ENCODE peak calls at places on chromosomes 12 and 14, in eight cellular contexts. W is HCT116, M is HFFc6, T is mesothelial cell of epicardium, V is ascending aorta, E is epithelial cell of esophagus, P is neural crest cell, C is cardiac fibroblast. L is an unnamed sample.

GRCh38 chr12:67222302-67222701 is 46.9 kb upstream of the CAND1 start:
- DNase-seq in W (peak), M (peak), T (no peak), V (no peak), E (peak), P (no peak), C (peak), L (no peak)

GRCh38 chr12:44874981-44875416 is 1.1 kb downstream of the NELL2 start:
- DNase-seq in W (no peak), M (no peak), T (no peak), V (no peak), E (no peak), P (no peak), C (no peak), L (no peak)

GRCh38 chr12:60539592-60539991 is 943.8 kb downstream of the SLC16A7 start:
- DNase-seq in W (no peak), M (no peak), T (no peak), V (no peak), E (no peak), P (no peak), C (peak), L (no peak)

GRCh38 chr14:72387727-72388126 is 455.5 kb downstream of the RGS6 start:
- DNase-seq in W (no peak), M (no peak), T (no peak), V (no peak), E (no peak), P (no peak), C (no peak), L (no peak)

GRCh38 chr12:56839489-56840442 is 76.6 kb downstream of the HSD17B6 start:
- DNase-seq in W (peak), M (peak), T (no peak), V (no peak), E (peak), P (peak), C (peak), L (no peak)

GRCh38 chr14:89382487-89383170 is 34.4 kb downstream of the FOXN3 start:
- DNase-seq in W (no peak), M (no peak), T (no peak), V (peak), E (no peak), P (no peak), C (no peak), L (no peak)

GRCh38 chr12:31370645-31371620 is 45.0 kb upstream of the SINHCAF start:
- DNase-seq in W (no peak), M (no peak), T (no peak), V (peak), E (no peak), P (peak), C (peak), L (no peak)

GRCh38 chr12:120048258-120048657 is 59.2 kb downstream of the BICDL1 start:
- DNase-seq in W (no peak), M (no peak), T (no peak), V (no peak), E (no peak), P (no peak), C (no peak), L (no peak)

GRCh38 chr14:78162202-78162601 is 8.0 kb upstream of the NRXN3 start:
- DNase-seq in W (no peak), M (no peak), T (no peak), V (no peak), E (no peak), P (no peak), C (no peak), L (no peak)

GRCh38 chr14:76904100-76904739 is 78.0 kb downstream of the LRRC74A start:
- DNase-seq in W (no peak), M (peak), T (no peak), V (peak), E (peak), P (no peak), C (peak), L (peak)

GRCh38 chr12:7439579-7440505 is 4.1 kb downstream of the CD163L1 start:
- DNase-seq in W (no peak), M (no peak), T (peak), V (no peak), E (peak), P (peak), C (peak), L (no peak)

GRCh38 chr14:50230601-50231474 is 540 bp downstream of the SOS2 start:
- DNase-seq in W (peak), M (peak), T (peak), V (peak), E (peak), P (peak), C (peak), L (peak)

GRCh38 chr14:87049886-87050820 is 942.8 kb downstream of the GALC start:
- DNase-seq in W (no peak), M (peak), T (no peak), V (no peak), E (peak), P (peak), C (peak), L (no peak)

GRCh38 chr12:56836800-56837663 is 73.9 kb downstream of the HSD17B6 start:
- DNase-seq in W (no peak), M (peak), T (no peak), V (no peak), E (peak), P (no peak), C (peak), L (no peak)

GRCh38 chr12:58026421-58026820 is 85.1 kb downstream of the ATP23 start:
- DNase-seq in W (no peak), M (no peak), T (no peak), V (no peak), E (no peak), P (no peak), C (no peak), L (no peak)

GRCh38 chr14:88598097-88598675 is 35.3 kb downstream of the ZC3H14 start:
- DNase-seq in W (no peak), M (no peak), T (no peak), V (no peak), E (no peak), P (no peak), C (no peak), L (no peak)

GRCh38 chr12:5232826-5233500 is 189.3 kb downstream of the KCNA5 start:
- DNase-seq in W (no peak), M (no peak), T (no peak), V (no peak), E (no peak), P (no peak), C (no peak), L (no peak)

GRCh38 chr12:31001581-31002360 is 71.9 kb upstream of the DDX11 start:
- DNase-seq in W (no peak), M (no peak), T (no peak), V (no peak), E (no peak), P (no peak), C (no peak), L (no peak)

GRCh38 chr14:88919502-88919901 is 95.1 kb downstream of the TTC8 start:
- DNase-seq in W (no peak), M (peak), T (no peak), V (no peak), E (peak), P (no peak), C (no peak), L (no peak)

GRCh38 chr14:22896351-22896750 is 13.3 kb downstream of the REM2 start:
- DNase-seq in W (no peak), M (no peak), T (no peak), V (no peak), E (no peak), P (no peak), C (no peak), L (no peak)

GRCh38 chr12:107749094-107749493 is 11.8 kb downstream of the PRDM4 start:
- DNase-seq in W (no peak), M (no peak), T (no peak), V (no peak), E (peak), P (no peak), C (peak), L (no peak)

GRCh38 chr14:48983355-48983888 is 602.8 kb downstream of the RPS29 start:
- DNase-seq in W (no peak), M (no peak), T (no peak), V (no peak), E (no peak), P (no peak), C (no peak), L (no peak)

GRCh38 chr12:16095531-16096110 is 181.9 kb downstream of the SLC15A5 start:
- DNase-seq in W (no peak), M (no peak), T (no peak), V (no peak), E (no peak), P (no peak), C (no peak), L (no peak)

GRCh38 chr12:107402041-107403022 is 283.3 kb upstream of the PWP1 start:
- DNase-seq in W (peak), M (peak), T (no peak), V (no peak), E (peak), P (peak), C (peak), L (no peak)

GRCh38 chr12:49201595-49202295 is 12.9 kb upstream of the TUBA1A start:
- DNase-seq in W (no peak), M (peak), T (no peak), V (peak), E (peak), P (no peak), C (peak), L (no peak)

GRCh38 chr14:95064734-95065133 is 92.6 kb downstream of the DICER1 start:
- DNase-seq in W (no peak), M (no peak), T (no peak), V (peak), E (no peak), P (no peak), C (no peak), L (no peak)

GRCh38 chr14:71472281-71472960 is 459.8 kb upstream of the RGS6 start:
- DNase-seq in W (no peak), M (peak), T (no peak), V (no peak), E (no peak), P (no peak), C (peak), L (no peak)

GRCh38 chr12:48794870-48795269 is 6.0 kb upstream of the ADCY6 start:
- DNase-seq in W (no peak), M (peak), T (no peak), V (no peak), E (peak), P (no peak), C (no peak), L (no peak)

GRCh38 chr12:18135509-18135908 is 45.5 kb upstream of the RERGL start:
- DNase-seq in W (no peak), M (no peak), T (no peak), V (no peak), E (no peak), P (no peak), C (peak), L (no peak)

GRCh38 chr12:75481774-75482173 is 1.2 kb downstream of the GLIPR1 start:
- DNase-seq in W (no peak), M (no peak), T (no peak), V (no peak), E (peak), P (no peak), C (peak), L (no peak)

GRCh38 chr12:132139912-132140311 is 4.2 kb downstream of the DDX51 start:
- DNase-seq in W (no peak), M (no peak), T (no peak), V (peak), E (no peak), P (no peak), C (no peak), L (no peak)

GRCh38 chr14:59274991-59275391 is 86.5 kb downstream of the DAAM1 start:
- DNase-seq in W (no peak), M (no peak), T (no peak), V (no peak), E (peak), P (no peak), C (no peak), L (no peak)

GRCh38 chr14:36661506-36662257 is at the start of gene PAX9:
- DNase-seq in W (peak), M (peak), T (no peak), V (no peak), E (peak), P (peak), C (peak), L (peak)

GRCh38 chr14:103863245-103863644 is 15.9 kb upstream of the PPP1R13B start:
- DNase-seq in W (no peak), M (no peak), T (no peak), V (no peak), E (no peak), P (no peak), C (no peak), L (no peak)

GRCh38 chr14:50362791-50363733 is 33.6 kb downstream of the CDKL1 start:
- DNase-seq in W (no peak), M (no peak), T (no peak), V (no peak), E (no peak), P (no peak), C (peak), L (no peak)

GRCh38 chr14:52267501-52268190 is at the start of gene PTGDR:
- DNase-seq in W (no peak), M (no peak), T (no peak), V (peak), E (peak), P (peak), C (peak), L (no peak)

GRCh38 chr12:27226319-27226984 is 17.6 kb upstream of the STK38L start:
- DNase-seq in W (no peak), M (no peak), T (no peak), V (no peak), E (peak), P (peak), C (no peak), L (no peak)

GRCh38 chr12:13241833-13242232 is 45.3 kb downstream of the EMP1 start:
- DNase-seq in W (peak), M (peak), T (no peak), V (no peak), E (peak), P (no peak), C (no peak), L (no peak)

DNA sequence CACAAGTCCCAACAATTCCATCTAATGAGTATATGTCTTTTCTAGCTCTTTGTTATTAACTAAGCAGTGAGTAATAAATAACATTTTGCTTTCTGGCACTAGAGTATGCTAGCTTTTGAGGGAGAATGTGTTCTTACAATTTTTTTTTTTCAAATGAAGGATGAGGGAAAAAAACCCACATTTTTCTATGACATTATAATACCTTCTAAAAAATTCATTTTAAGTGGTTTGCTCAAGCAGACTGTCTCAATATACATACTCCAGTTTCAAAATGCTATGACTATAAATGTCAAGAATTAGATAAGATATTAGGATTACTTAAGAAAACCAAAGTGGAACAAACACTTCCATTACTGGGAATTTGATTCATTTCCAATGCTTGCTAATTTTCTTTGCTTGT is 394.6 kb downstream of the C12orf75 start:
- DNase-seq in W (no peak), M (no peak), T (no peak), V (no peak), E (no peak), P (no peak), C (no peak), L (no peak)
- TF ChIP-seq CTCF in W (no peak), M (no peak), T (no peak), V (no peak), E (no peak), P (no peak), C (no peak), L (no peak)

GRCh38 chr14:67883717-67884116 is 64.1 kb downstream of the RAD51B start:
- DNase-seq in W (no peak), M (peak), T (no peak), V (no peak), E (peak), P (no peak), C (peak), L (no peak)
- TF ChIP-seq CTCF in W (peak), M (peak), T (peak), V (peak), E (peak), P (peak), C (peak), L (no peak)

GRCh38 chr12:41026151-41026550 is 162.0 kb upstream of the PDZRN4 start:
- DNase-seq in W (no peak), M (no peak), T (no peak), V (no peak), E (no peak), P (no peak), C (no peak), L (no peak)
- TF ChIP-seq CTCF in W (no peak), M (no peak), T (no peak), V (no peak), E (no peak), P (no peak), C (no peak), L (no peak)

DNA sequence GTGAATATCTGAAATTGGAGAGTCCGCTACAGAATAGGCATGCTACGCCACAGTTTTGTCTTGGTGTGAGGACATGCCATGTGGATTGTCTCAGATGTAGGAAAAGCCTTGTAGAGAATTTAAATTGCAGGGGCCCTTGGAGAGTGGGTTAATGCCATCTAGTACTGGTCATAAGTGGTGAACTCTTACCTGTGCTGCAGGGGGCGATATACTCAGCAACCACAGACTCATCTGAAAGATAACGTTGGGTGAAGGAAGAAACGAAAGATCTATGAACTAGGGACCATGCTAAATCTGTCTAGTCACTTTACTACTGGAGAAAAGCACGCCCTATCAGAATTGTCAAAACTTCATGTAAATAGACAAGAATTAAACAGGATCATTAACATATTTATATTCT is 33.7 kb upstream of the A2M start:
- DNase-seq in W (peak), M (no peak), T (no peak), V (no peak), E (peak), P (no peak), C (no peak), L (no peak)
- TF ChIP-seq CTCF in W (peak), M (no peak), T (no peak), V (no peak), E (peak), P (no peak), C (no peak), L (no peak)

GRCh38 chr12:52952082-52952801 is 3.3 kb downstream of the KRT18 start:
- DNase-seq in W (no peak), M (no peak), T (no peak), V (no peak), E (peak), P (no peak), C (peak), L (no peak)
- TF ChIP-seq CTCF in W (no peak), M (no peak), T (peak), V (no peak), E (peak), P (no peak), C (no peak), L (no peak)

L was measured in gastrocnemius medialis.